ENCODE peak calls at places on chromosomes 7 and 10, in seven cellular contexts. One of them, this sample, is unnamed.

GRCh38 chr10:103706760-103707159 is 148.6 kb downstream of the SH3PXD2A start:
- DNase-seq in body of pancreas: no peak
- DNase-seq in OCI-LY7: no peak
- DNase-seq in IMR-90: no peak
- DNase-seq in psoas muscle: no peak
- DNase-seq in A549: no peak
- DNase-seq in cardiac muscle cell: no peak
- DNase-seq in this sample: no peak

GRCh38 chr10:60518745-60519144 is 129.1 kb upstream of the ANK3 start:
- DNase-seq in body of pancreas: no peak
- DNase-seq in OCI-LY7: no peak
- DNase-seq in IMR-90: no peak
- DNase-seq in psoas muscle: no peak
- DNase-seq in A549: no peak
- DNase-seq in cardiac muscle cell: no peak
- DNase-seq in this sample: no peak

GRCh38 chr7:137950263-137950621 is 51.6 kb downstream of the CREB3L2 start:
- DNase-seq in body of pancreas: no peak
- DNase-seq in OCI-LY7: no peak
- DNase-seq in IMR-90: no peak
- DNase-seq in psoas muscle: no peak
- DNase-seq in A549: no peak
- DNase-seq in cardiac muscle cell: no peak
- DNase-seq in this sample: no peak

GRCh38 chr7:81594767-81595166 is 175.1 kb downstream of the HGF start:
- DNase-seq in body of pancreas: no peak
- DNase-seq in OCI-LY7: no peak
- DNase-seq in IMR-90: peak; percentile 40
- DNase-seq in psoas muscle: no peak
- DNase-seq in A549: no peak
- DNase-seq in cardiac muscle cell: no peak
- DNase-seq in this sample: no peak

GRCh38 chr7:4694653-4695335 is 12.7 kb downstream of the FOXK1 start:
- DNase-seq in body of pancreas: no peak
- DNase-seq in OCI-LY7: no peak
- DNase-seq in IMR-90: peak; percentile 86
- DNase-seq in psoas muscle: peak; percentile 76
- DNase-seq in A549: no peak
- DNase-seq in cardiac muscle cell: no peak
- DNase-seq in this sample: peak; percentile 89

GRCh38 chr7:135817576-135817975 is 69.0 kb upstream of the FAM180A start:
- DNase-seq in body of pancreas: no peak
- DNase-seq in OCI-LY7: no peak
- DNase-seq in IMR-90: no peak
- DNase-seq in psoas muscle: no peak
- DNase-seq in A549: no peak
- DNase-seq in cardiac muscle cell: no peak
- DNase-seq in this sample: no peak

GRCh38 chr10:100982916-100983830 is 4.1 kb downstream of the MRPL43 start:
- DNase-seq in body of pancreas: no peak
- DNase-seq in OCI-LY7: no peak
- DNase-seq in IMR-90: no peak
- DNase-seq in psoas muscle: no peak
- DNase-seq in A549: no peak
- DNase-seq in cardiac muscle cell: no peak
- DNase-seq in this sample: no peak

GRCh38 chr7:52708846-52709245 is 326.6 kb upstream of the POM121L12 start:
- DNase-seq in body of pancreas: no peak
- DNase-seq in OCI-LY7: peak; percentile 82
- DNase-seq in IMR-90: no peak
- DNase-seq in psoas muscle: no peak
- DNase-seq in A549: no peak
- DNase-seq in cardiac muscle cell: no peak
- DNase-seq in this sample: no peak

DNA sequence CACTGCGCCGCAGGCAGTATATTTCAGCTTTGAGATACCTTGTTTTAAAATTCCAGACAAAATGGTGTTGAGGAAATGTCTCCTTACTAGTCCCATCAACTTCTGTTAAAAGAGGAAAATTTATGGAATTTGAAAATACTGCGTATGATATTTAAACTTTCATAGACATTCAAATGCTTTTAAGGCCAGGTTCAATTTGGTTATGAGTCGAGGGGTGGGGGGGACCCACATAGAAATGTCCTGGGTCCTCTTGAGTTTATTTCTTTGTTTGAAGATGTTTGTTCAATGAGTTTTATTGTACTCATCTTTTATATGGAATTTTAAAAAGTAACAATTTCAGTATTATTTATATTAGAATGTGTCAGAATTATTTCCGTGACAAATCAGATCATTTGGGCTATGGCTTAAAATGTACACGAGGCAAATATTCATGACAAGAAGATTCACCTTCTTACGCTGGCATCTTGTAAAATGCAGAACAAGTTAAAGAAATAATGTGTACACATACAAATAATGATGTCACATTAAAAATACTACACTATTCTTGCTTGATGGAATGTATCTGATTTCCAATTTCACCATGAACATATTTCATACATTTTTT is 1.3 kb downstream of the IKZF1 start:
- DNase-seq in body of pancreas: no peak
- DNase-seq in OCI-LY7: no peak
- DNase-seq in IMR-90: no peak
- DNase-seq in psoas muscle: no peak
- DNase-seq in A549: no peak
- DNase-seq in cardiac muscle cell: no peak
- DNase-seq in this sample: no peak
- H3K4me1 ChIP-seq in body of pancreas: peaks cover 11% of the 10 kb centered on the region
- H3K4me1 ChIP-seq in OCI-LY7: peaks cover 24% of the 10 kb centered on the region
- H3K4me1 ChIP-seq in IMR-90: no peaks in the 10 kb centered on the region
- H3K4me1 ChIP-seq in psoas muscle: peaks cover 3% of the 10 kb centered on the region
- H3K4me1 ChIP-seq in A549: peaks cover 7% of the 10 kb centered on the region
- H3K4me1 ChIP-seq in cardiac muscle cell: no peaks in the 10 kb centered on the region
- H3K4me1 ChIP-seq in this sample: no peaks in the 10 kb centered on the region

DNA sequence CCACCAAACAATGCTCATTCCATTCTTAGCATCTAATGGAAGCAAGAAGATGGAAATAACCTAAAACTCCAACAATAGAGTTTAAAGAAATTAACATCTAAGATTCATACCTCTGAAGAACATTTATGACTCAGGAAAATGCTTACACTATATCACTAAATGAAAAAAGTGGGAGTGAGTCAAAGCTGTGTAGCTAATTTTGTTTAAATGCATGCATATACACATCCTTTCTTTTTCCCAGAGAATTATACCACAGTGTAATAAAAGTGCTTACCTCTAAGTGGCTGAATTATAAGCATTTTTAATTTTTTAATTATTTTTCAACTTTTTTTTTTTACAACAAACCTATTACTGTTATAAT is 44.3 kb downstream of the CCDC71L start:
- DNase-seq in body of pancreas: no peak
- DNase-seq in OCI-LY7: no peak
- DNase-seq in IMR-90: peak; percentile 61
- DNase-seq in psoas muscle: no peak
- DNase-seq in A549: no peak
- DNase-seq in cardiac muscle cell: no peak
- DNase-seq in this sample: no peak
- H3K4me1 ChIP-seq in body of pancreas: peaks cover 13% of the 10 kb centered on the region
- H3K4me1 ChIP-seq in OCI-LY7: no peaks in the 10 kb centered on the region
- H3K4me1 ChIP-seq in IMR-90: peaks cover 18% of the 10 kb centered on the region
- H3K4me1 ChIP-seq in psoas muscle: peaks cover 4% of the 10 kb centered on the region
- H3K4me1 ChIP-seq in A549: no peaks in the 10 kb centered on the region
- H3K4me1 ChIP-seq in cardiac muscle cell: no peaks in the 10 kb centered on the region
- H3K4me1 ChIP-seq in this sample: peaks cover 48% of the 10 kb centered on the region

DNA sequence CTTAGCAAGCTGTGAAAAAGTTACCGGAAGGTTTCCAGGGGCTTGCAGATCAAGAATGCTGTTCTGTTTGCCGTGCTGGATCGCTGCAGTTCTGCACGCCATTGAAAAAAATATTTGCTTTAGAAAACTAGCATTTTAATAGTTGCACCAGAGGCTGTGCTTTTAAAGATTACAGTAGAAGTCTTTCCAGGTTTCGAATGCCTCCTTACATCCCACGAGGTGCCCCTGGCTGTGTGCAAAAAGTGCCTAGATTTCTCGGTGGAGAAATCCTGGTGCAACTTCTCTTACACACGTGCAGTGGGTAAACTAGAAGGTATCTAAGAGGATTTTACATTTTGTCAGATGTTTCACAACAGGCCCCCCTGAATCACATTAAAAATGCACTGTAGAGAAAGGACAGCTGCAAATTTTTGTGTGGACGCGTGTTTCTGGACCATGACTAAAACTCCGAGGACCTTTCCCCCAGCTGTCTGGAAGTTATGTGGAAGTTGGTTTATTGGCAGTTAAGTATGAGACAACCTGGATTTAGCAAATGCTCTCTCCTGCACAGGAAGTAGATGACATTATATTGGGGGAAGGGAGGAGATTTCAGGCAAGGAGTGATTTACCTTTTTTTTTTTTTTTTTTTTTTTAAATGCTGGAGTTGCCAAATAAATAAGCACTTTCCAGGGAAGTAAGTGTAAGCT is 5.8 kb downstream of the TCF7L2 start:
- DNase-seq in body of pancreas: no peak
- DNase-seq in OCI-LY7: no peak
- DNase-seq in IMR-90: peak; percentile 88
- DNase-seq in psoas muscle: no peak
- DNase-seq in A549: no peak
- DNase-seq in cardiac muscle cell: no peak
- DNase-seq in this sample: peak; percentile 35
- H3K4me1 ChIP-seq in body of pancreas: peaks cover 46% of the 10 kb centered on the region
- H3K4me1 ChIP-seq in OCI-LY7: peaks cover 16% of the 10 kb centered on the region
- H3K4me1 ChIP-seq in IMR-90: peaks cover 25% of the 10 kb centered on the region
- H3K4me1 ChIP-seq in psoas muscle: peaks cover 43% of the 10 kb centered on the region
- H3K4me1 ChIP-seq in A549: peaks cover 60% of the 10 kb centered on the region
- H3K4me1 ChIP-seq in cardiac muscle cell: peaks cover 63% of the 10 kb centered on the region
- H3K4me1 ChIP-seq in this sample: peaks cover 57% of the 10 kb centered on the region

GRCh38 chr10:114458955-114459354 is 54.7 kb upstream of the AFAP1L2 start:
- DNase-seq in body of pancreas: peak; percentile 68
- DNase-seq in OCI-LY7: peak; percentile 24
- DNase-seq in IMR-90: peak; percentile 4
- DNase-seq in psoas muscle: peak; percentile 45
- DNase-seq in A549: peak; percentile 40
- DNase-seq in cardiac muscle cell: no peak
- DNase-seq in this sample: no peak

GRCh38 chr10:114458216-114458615 is 53.9 kb upstream of the AFAP1L2 start:
- DNase-seq in body of pancreas: no peak
- DNase-seq in OCI-LY7: no peak
- DNase-seq in IMR-90: no peak
- DNase-seq in psoas muscle: no peak
- DNase-seq in A549: no peak
- DNase-seq in cardiac muscle cell: no peak
- DNase-seq in this sample: no peak

GRCh38 chr10:114448897-114449296 is 44.6 kb upstream of the AFAP1L2 start:
- DNase-seq in body of pancreas: no peak
- DNase-seq in OCI-LY7: no peak
- DNase-seq in IMR-90: no peak
- DNase-seq in psoas muscle: no peak
- DNase-seq in A549: no peak
- DNase-seq in cardiac muscle cell: no peak
- DNase-seq in this sample: no peak

DNA sequence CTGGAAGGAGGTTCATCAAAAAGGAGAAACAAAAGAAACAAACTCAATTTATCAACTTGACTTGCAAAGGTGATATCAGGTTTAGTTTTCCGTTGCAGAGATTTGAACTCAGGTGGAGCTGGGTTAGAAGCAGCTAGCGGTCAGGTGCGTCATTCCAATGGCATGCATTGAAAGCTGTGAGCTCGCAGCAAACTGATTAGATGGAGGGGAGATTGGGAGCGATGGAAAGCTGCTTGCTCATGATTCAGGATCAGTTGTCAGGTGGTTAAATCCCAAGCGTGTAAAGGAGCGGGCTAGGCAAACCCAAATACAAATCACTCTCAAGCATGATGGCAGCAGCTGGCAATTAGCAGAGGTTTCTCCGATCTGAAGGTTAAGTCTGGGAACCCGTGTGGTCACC is 49.3 kb upstream of the AFAP1L2 start:
- DNase-seq in body of pancreas: no peak
- DNase-seq in OCI-LY7: no peak
- DNase-seq in IMR-90: no peak
- DNase-seq in psoas muscle: no peak
- DNase-seq in A549: no peak
- DNase-seq in cardiac muscle cell: no peak
- DNase-seq in this sample: no peak
- H3K4me1 ChIP-seq in body of pancreas: no peaks in the 10 kb centered on the region
- H3K4me1 ChIP-seq in OCI-LY7: no peaks in the 10 kb centered on the region
- H3K4me1 ChIP-seq in IMR-90: no peaks in the 10 kb centered on the region
- H3K4me1 ChIP-seq in psoas muscle: no peaks in the 10 kb centered on the region
- H3K4me1 ChIP-seq in A549: no peaks in the 10 kb centered on the region
- H3K4me1 ChIP-seq in cardiac muscle cell: no peaks in the 10 kb centered on the region
- H3K4me1 ChIP-seq in this sample: peaks cover 8% of the 10 kb centered on the region

DNA sequence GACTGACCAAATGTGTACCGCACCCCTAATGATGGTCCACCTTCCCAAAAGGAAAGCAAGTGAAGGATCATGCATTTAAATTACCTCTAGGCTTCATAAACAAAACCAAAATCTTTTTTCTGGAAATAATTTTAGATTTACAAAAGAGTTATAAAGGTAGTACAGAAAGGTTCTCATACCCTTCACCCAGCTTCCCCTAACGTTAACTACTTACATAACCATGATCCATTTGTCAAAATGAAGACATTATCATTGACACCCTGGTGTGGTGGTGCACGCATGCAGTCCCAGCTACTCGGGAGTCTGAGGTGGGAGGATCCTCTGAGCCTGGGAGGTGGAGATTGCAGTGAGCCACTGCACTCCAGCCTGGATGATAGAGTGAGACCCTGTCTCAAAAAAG is 75.1 kb upstream of the TCF7L2 start:
- DNase-seq in body of pancreas: no peak
- DNase-seq in OCI-LY7: no peak
- DNase-seq in IMR-90: no peak
- DNase-seq in psoas muscle: no peak
- DNase-seq in A549: no peak
- DNase-seq in cardiac muscle cell: no peak
- DNase-seq in this sample: no peak
- H3K4me1 ChIP-seq in body of pancreas: no peaks in the 10 kb centered on the region
- H3K4me1 ChIP-seq in OCI-LY7: no peaks in the 10 kb centered on the region
- H3K4me1 ChIP-seq in IMR-90: no peaks in the 10 kb centered on the region
- H3K4me1 ChIP-seq in psoas muscle: no peaks in the 10 kb centered on the region
- H3K4me1 ChIP-seq in A549: peaks cover 16% of the 10 kb centered on the region
- H3K4me1 ChIP-seq in cardiac muscle cell: no peaks in the 10 kb centered on the region
- H3K4me1 ChIP-seq in this sample: no peaks in the 10 kb centered on the region

GRCh38 chr10:47402681-47403301 is 18.7 kb upstream of the ZNF488 start:
- DNase-seq in body of pancreas: peak; percentile 20
- DNase-seq in OCI-LY7: no peak
- DNase-seq in IMR-90: peak; percentile 88
- DNase-seq in psoas muscle: peak; percentile 50
- DNase-seq in A549: peak; percentile 51
- DNase-seq in cardiac muscle cell: peak; percentile 16
- DNase-seq in this sample: peak; percentile 72
- H3K4me1 ChIP-seq in body of pancreas: no peaks in the 10 kb centered on the region
- H3K4me1 ChIP-seq in OCI-LY7: no peaks in the 10 kb centered on the region
- H3K4me1 ChIP-seq in IMR-90: peaks cover 27% of the 10 kb centered on the region
- H3K4me1 ChIP-seq in psoas muscle: no peaks in the 10 kb centered on the region
- H3K4me1 ChIP-seq in A549: peaks cover 56% of the 10 kb centered on the region
- H3K4me1 ChIP-seq in cardiac muscle cell: peaks cover 8% of the 10 kb centered on the region
- H3K4me1 ChIP-seq in this sample: peaks cover 10% of the 10 kb centered on the region

DNA sequence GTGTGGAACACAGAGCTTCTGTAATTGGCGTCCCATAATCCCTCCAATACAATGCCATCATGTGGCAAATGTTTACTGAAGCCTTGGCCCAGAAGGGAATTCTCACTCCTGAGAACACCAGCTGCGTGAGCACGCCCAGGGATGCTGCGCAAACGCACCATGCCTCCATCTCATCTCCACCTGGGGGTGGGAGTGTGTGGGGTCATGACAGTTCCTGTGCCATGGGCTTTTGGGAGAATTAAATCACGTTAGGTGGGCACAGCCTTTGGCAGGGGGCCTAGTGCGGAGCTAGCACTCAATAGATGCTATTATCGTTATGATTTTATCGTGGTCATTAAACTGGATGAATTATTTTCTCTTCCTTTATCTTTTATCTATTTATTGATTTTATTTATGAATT is 15.8 kb downstream of the WDFY4 start:
- DNase-seq in body of pancreas: no peak
- DNase-seq in OCI-LY7: no peak
- DNase-seq in IMR-90: no peak
- DNase-seq in psoas muscle: no peak
- DNase-seq in A549: no peak
- DNase-seq in cardiac muscle cell: no peak
- DNase-seq in this sample: no peak
- H3K4me1 ChIP-seq in body of pancreas: no peaks in the 10 kb centered on the region
- H3K4me1 ChIP-seq in OCI-LY7: peaks cover 38% of the 10 kb centered on the region
- H3K4me1 ChIP-seq in IMR-90: no peaks in the 10 kb centered on the region
- H3K4me1 ChIP-seq in psoas muscle: no peaks in the 10 kb centered on the region
- H3K4me1 ChIP-seq in A549: no peaks in the 10 kb centered on the region
- H3K4me1 ChIP-seq in cardiac muscle cell: no peaks in the 10 kb centered on the region
- H3K4me1 ChIP-seq in this sample: no peaks in the 10 kb centered on the region

This sample was measured in tibial artery.